ENCODE peak calls at places on chromosomes 13 and 19, in five cellular contexts. I, F, W, K and C are unnamed samples.

GRCh38 chr13:73832203-73832602 is 302.0 kb downstream of the KLF12 start:
- DNase-seq in I (no peak), F (peak; percentile 12), W (peak; percentile 25), K (no peak), C (no peak)

GRCh38 chr13:36475468-36475867 is 43.2 kb downstream of the CCNA1 start:
- DNase-seq in I (no peak), F (peak; percentile 5), W (peak; percentile 26), K (no peak), C (no peak)

GRCh38 chr13:43289458-43290255 is 266.3 kb downstream of the DNAJC15 start:
- DNase-seq in I (no peak), F (peak; percentile 29), W (no peak), K (no peak), C (no peak)

GRCh38 chr13:80054806-80055205 is 286.1 kb downstream of the SPRY2 start:
- DNase-seq in I (no peak), F (peak; percentile 56), W (no peak), K (no peak), C (no peak)

GRCh38 chr13:40101708-40102359 is 446.4 kb downstream of the COG6 start:
- DNase-seq in I (no peak), F (no peak), W (no peak), K (no peak), C (no peak)

GRCh38 chr19:46349311-46349993 is 2.6 kb downstream of the PPP5C start:
- DNase-seq in I (no peak), F (no peak), W (no peak), K (no peak), C (no peak)

GRCh38 chr13:41411536-41411935 is 45.8 kb upstream of the RGCC start:
- DNase-seq in I (no peak), F (peak; percentile 54), W (peak; percentile 57), K (no peak), C (no peak)

GRCh38 chr13:106597190-106597589 is 29.3 kb upstream of the ARGLU1 start:
- DNase-seq in I (peak; percentile 77), F (no peak), W (no peak), K (peak; percentile 71), C (no peak)

GRCh38 chr19:32828643-32829344 is 40.8 kb downstream of the SLC7A9 start:
- DNase-seq in I (no peak), F (no peak), W (no peak), K (no peak), C (no peak)

GRCh38 chr13:94825507-94825906 is 113.2 kb upstream of the SOX21 start:
- DNase-seq in I (peak; percentile 54), F (peak; percentile 33), W (peak; percentile 92), K (peak; percentile 90), C (no peak)

GRCh38 chr19:6587998-6588507 is 2.9 kb downstream of the CD70 start:
- DNase-seq in I (no peak), F (no peak), W (peak; percentile 10), K (no peak), C (no peak)

GRCh38 chr19:54136086-54136863 is 1.3 kb upstream of the CNOT3 start:
- DNase-seq in I (no peak), F (peak; percentile 7), W (peak; percentile 63), K (no peak), C (no peak)

GRCh38 chr19:18408053-18408476 is 10.6 kb upstream of the LRRC25 start:
- DNase-seq in I (no peak), F (no peak), W (peak; percentile 47), K (no peak), C (no peak)

GRCh38 chr13:27006519-27007161 is 165.0 kb downstream of the USP12 start:
- DNase-seq in I (no peak), F (peak; percentile 34), W (peak; percentile 43), K (peak; percentile 70), C (no peak)

GRCh38 chr13:102873653-102874052 is 27.8 kb downstream of the ERCC5 start:
- DNase-seq in I (no peak), F (peak; percentile 36), W (no peak), K (no peak), C (no peak)

GRCh38 chr19:37778613-37779138 is 710 bp downstream of the ZNF573 start:
- DNase-seq in I (no peak), F (peak; percentile 15), W (peak; percentile 1), K (no peak), C (no peak)

GRCh38 chr13:31042084-31042483 is 109.6 kb downstream of the TEX26 start:
- DNase-seq in I (no peak), F (no peak), W (no peak), K (no peak), C (no peak)

GRCh38 chr13:113920606-113921306 is 53.1 kb downstream of the C13orf46 start:
- DNase-seq in I (no peak), F (no peak), W (no peak), K (no peak), C (no peak)

GRCh38 chr13:30666113-30666512 is 48.4 kb downstream of the USPL1 start:
- DNase-seq in I (no peak), F (no peak), W (peak; percentile 19), K (no peak), C (no peak)

GRCh38 chr13:44237276-44237767 is 136.3 kb upstream of the SERP2 start:
- DNase-seq in I (peak; percentile 46), F (peak; percentile 92), W (no peak), K (peak; percentile 92), C (no peak)

GRCh38 chr19:3844596-3844995 is 24.2 kb downstream of the ZFR2 start:
- DNase-seq in I (no peak), F (peak; percentile 80), W (no peak), K (no peak), C (no peak)

GRCh38 chr19:40741527-40742390 is 8.5 kb downstream of the ACTMAP start:
- DNase-seq in I (no peak), F (no peak), W (no peak), K (no peak), C (no peak)

GRCh38 chr13:63614874-63615612 is 2199.4 kb upstream of the PCDH20 start:
- DNase-seq in I (no peak), F (peak; percentile 7), W (no peak), K (no peak), C (no peak)

DNA sequence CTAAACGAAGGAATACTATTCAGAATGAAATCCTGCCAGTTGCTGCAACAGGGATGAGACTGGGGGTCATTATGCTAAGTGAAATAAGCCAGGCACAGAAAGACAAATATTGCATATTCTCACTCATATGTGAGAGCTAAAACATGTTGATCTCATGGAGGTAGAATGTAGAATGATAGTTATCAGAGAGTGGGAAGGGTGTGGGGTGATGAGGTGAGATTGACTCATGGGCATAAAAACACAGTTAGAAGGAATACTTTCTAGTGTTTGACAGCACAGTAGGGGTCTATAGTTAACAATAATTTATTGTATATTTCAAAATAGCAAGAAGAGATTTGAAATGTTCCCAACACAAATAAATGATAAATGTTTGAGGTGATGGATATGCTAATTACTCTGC is 7.8 kb upstream of the OR7C2 start:
- DNase-seq in I (no peak), F (no peak), W (no peak), K (no peak), C (no peak)
- H3K27ac ChIP-seq in I (no peak overlapping the region), F (no peak overlapping the region), W (no peak overlapping the region), K (no peak overlapping the region), C (no peak overlapping the region)

GRCh38 chr19:16339361-16339725 is 14.7 kb downstream of the KLF2 start:
- DNase-seq in I (no peak), F (no peak), W (no peak), K (no peak), C (no peak)

GRCh38 chr19:16342002-16342715 is 17.5 kb downstream of the KLF2 start:
- DNase-seq in I (peak; percentile 39), F (peak; percentile 78), W (no peak), K (no peak), C (no peak)

GRCh38 chr19:16340092-16340491 is 15.5 kb downstream of the KLF2 start:
- DNase-seq in I (no peak), F (peak; percentile 77), W (no peak), K (no peak), C (no peak)

GRCh38 chr19:16338470-16339360 is 14.1 kb downstream of the KLF2 start:
- DNase-seq in I (no peak), F (peak; percentile 98), W (no peak), K (no peak), C (peak; percentile 28)

DNA sequence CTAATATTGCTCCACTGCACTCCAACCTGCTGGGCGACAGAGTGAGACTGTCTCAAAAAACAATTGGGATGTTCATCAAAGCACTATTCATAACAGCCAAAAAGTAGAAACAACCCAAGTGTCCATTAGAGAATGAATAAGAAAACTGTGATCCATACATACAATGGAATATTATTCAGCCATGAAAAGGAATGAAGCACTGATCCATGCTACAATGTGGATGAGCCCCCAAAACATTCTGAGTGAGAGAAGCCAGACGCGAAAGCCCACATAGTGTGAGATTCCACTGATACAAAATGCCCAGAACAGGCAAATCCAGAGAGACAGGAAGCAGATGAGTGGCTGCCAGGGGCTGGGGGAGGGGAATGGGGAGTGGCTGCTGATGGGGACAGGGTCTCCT is 16.0 kb downstream of the KLF2 start:
- DNase-seq in I (no peak), F (no peak), W (no peak), K (no peak), C (no peak)
- H3K4me1 ChIP-seq in I (peaks cover 67% of the 10 kb centered on the region), F (peaks cover 18% of the 10 kb centered on the region), W (no peaks in the 10 kb centered on the region), K (no peaks in the 10 kb centered on the region), C (peaks cover 40% of the 10 kb centered on the region)

DNA sequence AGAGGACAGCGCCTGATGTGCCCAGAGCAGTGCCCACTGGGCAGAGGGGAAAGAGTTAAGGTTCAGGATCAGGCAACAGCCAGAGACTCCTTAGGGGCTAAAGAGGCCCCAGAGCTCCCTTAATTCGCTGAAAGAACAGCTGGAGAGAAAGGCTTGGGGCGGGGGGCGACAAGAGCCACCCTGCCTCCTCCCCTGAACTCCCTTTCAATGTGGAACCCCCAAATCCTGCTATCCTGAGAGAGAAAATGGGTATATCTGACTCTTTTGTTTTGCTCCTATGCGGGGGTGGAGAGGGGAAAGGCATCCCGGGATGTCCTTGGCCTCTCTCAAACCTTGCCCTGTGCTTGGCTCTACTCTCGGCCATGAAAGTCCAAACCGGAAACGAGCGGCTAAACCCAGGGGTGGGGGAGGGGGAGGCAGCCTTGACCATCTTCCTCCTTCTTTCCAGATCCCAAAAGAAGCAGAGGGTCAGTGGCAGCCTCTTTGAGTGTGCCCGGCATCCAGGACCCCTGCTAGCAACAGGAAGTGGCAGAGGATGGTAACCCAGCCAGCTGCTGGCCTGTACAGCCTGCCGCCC is 4.7 kb downstream of the PRKACA start:
- DNase-seq in I (peak; percentile 64), F (no peak), W (no peak), K (peak; percentile 76), C (no peak)
- H3K4me3 ChIP-seq in I (peak overlapping the region; percentile 60), F (peak overlapping the region; percentile 14), W (no peak overlapping the region), K (peak overlapping the region; percentile 21), C (no peak overlapping the region)

GRCh38 chr19:43739419-43739818 is 15.3 kb downstream of the SMG9 start:
- DNase-seq in I (no peak), F (no peak), W (no peak), K (no peak), C (no peak)

GRCh38 chr19:43735013-43735412 is 19.1 kb downstream of the IRGC start:
- DNase-seq in I (no peak), F (no peak), W (no peak), K (no peak), C (no peak)

GRCh38 chr19:43738780-43739211 is 16.0 kb downstream of the SMG9 start:
- DNase-seq in I (no peak), F (peak; percentile 33), W (no peak), K (no peak), C (no peak)

GRCh38 chr19:43739836-43740235 is 14.9 kb downstream of the SMG9 start:
- DNase-seq in I (no peak), F (no peak), W (no peak), K (no peak), C (no peak)

DNA sequence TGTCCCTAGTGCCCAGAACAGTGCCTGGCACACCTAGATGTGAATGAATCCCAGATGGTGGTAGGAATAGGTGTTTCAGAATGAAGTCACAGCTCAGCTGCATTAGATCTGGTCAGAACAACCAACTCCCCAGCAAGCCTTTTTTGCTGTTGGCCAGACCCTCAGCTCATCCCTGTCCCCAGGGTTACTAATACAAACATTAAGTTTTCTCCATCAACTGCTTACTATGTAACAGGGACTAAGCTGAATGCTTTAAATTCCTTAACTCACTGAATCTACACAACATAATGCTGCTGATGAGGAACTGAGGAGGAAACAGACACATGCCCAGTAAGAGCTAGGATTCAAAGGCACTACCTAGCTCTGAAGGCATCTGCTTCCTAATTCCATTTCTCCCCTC is 18.8 kb downstream of the SMG9 start:
- DNase-seq in I (no peak), F (peak; percentile 41), W (no peak), K (no peak), C (no peak)
- H3K27ac ChIP-seq in I (no peak overlapping the region), F (peak overlapping the region; percentile 28), W (no peak overlapping the region), K (no peak overlapping the region), C (no peak overlapping the region)